ENCODE peak calls at places on chromosomes 6 and 20, in four cellular contexts. One of them, this sample, is unnamed. For H3K9me3 and H3F3A, the result is how much of the 10 kb centered on the place peaks cover.

GRCh38 chr6:119040229-119040628 is 38.2 kb downstream of the FAM184A start:
- DNase-seq in SK-N-SH: no peak
- DNase-seq in GM23248: no peak
- DNase-seq in neural progenitor cell: no peak
- DNase-seq in this sample: no peak

GRCh38 chr6:127026247-127026646 is 92.2 kb upstream of the RSPO3 start:
- DNase-seq in SK-N-SH: no peak
- DNase-seq in GM23248: peak
- DNase-seq in neural progenitor cell: no peak
- DNase-seq in this sample: peak

GRCh38 chr6:149990672-149991402 is 27.1 kb downstream of the ULBP1 start:
- DNase-seq in GM23248: peak
- DNase-seq in neural progenitor cell: peak
- DNase-seq in SK-N-SH: peak
- DNase-seq in this sample: no peak

GRCh38 chr20:53381568-53382262 is 211.9 kb downstream of the ZNF217 start:
- DNase-seq in neural progenitor cell: no peak
- DNase-seq in SK-N-SH: no peak
- DNase-seq in GM23248: no peak
- DNase-seq in this sample: no peak

GRCh38 chr6:14477559-14477958 is 360.0 kb downstream of the CD83 start:
- DNase-seq in GM23248: no peak
- DNase-seq in neural progenitor cell: no peak
- DNase-seq in SK-N-SH: no peak
- DNase-seq in this sample: no peak

GRCh38 chr6:135128268-135128914 is 52.7 kb upstream of the MYB start:
- DNase-seq in SK-N-SH: no peak
- DNase-seq in neural progenitor cell: no peak
- DNase-seq in GM23248: no peak
- DNase-seq in this sample: no peak

GRCh38 chr6:167485186-167485978 is 160.5 kb downstream of the TTLL2 start:
- DNase-seq in neural progenitor cell: no peak
- DNase-seq in GM23248: no peak
- DNase-seq in SK-N-SH: peak
- DNase-seq in this sample: no peak

GRCh38 chr6:27224729-27225128 is 22.8 kb upstream of the PRSS16 start:
- DNase-seq in SK-N-SH: no peak
- DNase-seq in neural progenitor cell: no peak
- DNase-seq in GM23248: no peak
- DNase-seq in this sample: no peak

GRCh38 chr20:58867211-58867610 is 14.7 kb downstream of the GNAS start:
- DNase-seq in GM23248: peak
- DNase-seq in neural progenitor cell: no peak
- DNase-seq in SK-N-SH: no peak
- DNase-seq in this sample: no peak

GRCh38 chr20:18506744-18507143 is 996 bp upstream of the SEC23B start:
- DNase-seq in SK-N-SH: no peak
- DNase-seq in GM23248: no peak
- DNase-seq in neural progenitor cell: no peak
- DNase-seq in this sample: peak

GRCh38 chr20:34069341-34070078 is 42.5 kb downstream of the EIF2S2 start:
- DNase-seq in neural progenitor cell: peak
- DNase-seq in SK-N-SH: peak
- DNase-seq in GM23248: peak
- DNase-seq in this sample: peak

GRCh38 chr6:131059486-131059885 is 3.6 kb downstream of the EPB41L2 start:
- DNase-seq in neural progenitor cell: no peak
- DNase-seq in GM23248: peak
- DNase-seq in SK-N-SH: no peak
- DNase-seq in this sample: no peak

GRCh38 chr6:35291491-35291890 is 6.1 kb upstream of the DEF6 start:
- DNase-seq in GM23248: no peak
- DNase-seq in SK-N-SH: no peak
- DNase-seq in neural progenitor cell: no peak
- DNase-seq in this sample: no peak

GRCh38 chr20:51388227-51388626 is 154.3 kb downstream of the NFATC2 start:
- DNase-seq in GM23248: peak
- DNase-seq in neural progenitor cell: no peak
- DNase-seq in SK-N-SH: no peak
- DNase-seq in this sample: peak

GRCh38 chr6:110537208-110538123 is 61.1 kb upstream of the SLC22A16 start:
- DNase-seq in SK-N-SH: no peak
- DNase-seq in neural progenitor cell: no peak
- DNase-seq in GM23248: peak
- DNase-seq in this sample: peak

GRCh38 chr6:147287869-147288271 is 83.7 kb downstream of the STXBP5 start:
- DNase-seq in neural progenitor cell: no peak
- DNase-seq in GM23248: peak
- DNase-seq in SK-N-SH: no peak
- DNase-seq in this sample: peak

GRCh38 chr6:168713839-168714238 is 272.9 kb downstream of the SMOC2 start:
- DNase-seq in SK-N-SH: peak
- DNase-seq in neural progenitor cell: no peak
- DNase-seq in GM23248: peak
- DNase-seq in this sample: peak

GRCh38 chr6:90268178-90268577 is 28.5 kb downstream of the BACH2 start:
- DNase-seq in neural progenitor cell: no peak
- DNase-seq in GM23248: no peak
- DNase-seq in SK-N-SH: no peak
- DNase-seq in this sample: no peak

GRCh38 chr6:6920984-6921313 is 186.8 kb upstream of the RREB1 start:
- DNase-seq in neural progenitor cell: peak
- DNase-seq in GM23248: no peak
- DNase-seq in SK-N-SH: no peak
- DNase-seq in this sample: no peak

GRCh38 chr6:126600258-126600916 is 260.5 kb downstream of the CENPW start:
- DNase-seq in neural progenitor cell: no peak
- DNase-seq in GM23248: no peak
- DNase-seq in SK-N-SH: no peak
- DNase-seq in this sample: no peak

GRCh38 chr6:25181923-25182322 is 97.3 kb upstream of the CARMIL1 start:
- DNase-seq in GM23248: peak
- DNase-seq in SK-N-SH: no peak
- DNase-seq in neural progenitor cell: no peak
- DNase-seq in this sample: peak

GRCh38 chr6:137451926-137452325 is 42.3 kb downstream of the OLIG3 start:
- DNase-seq in GM23248: peak
- DNase-seq in SK-N-SH: no peak
- DNase-seq in neural progenitor cell: no peak
- DNase-seq in this sample: no peak

GRCh38 chr6:78150425-78150824 is 497.6 kb downstream of the MEI4 start:
- DNase-seq in neural progenitor cell: no peak
- DNase-seq in SK-N-SH: no peak
- DNase-seq in GM23248: no peak
- DNase-seq in this sample: no peak

GRCh38 chr20:30612344-30612743 is 645.1 kb upstream of the DEFB115 start:
- DNase-seq in SK-N-SH: no peak
- DNase-seq in GM23248: no peak
- DNase-seq in neural progenitor cell: no peak
- DNase-seq in this sample: no peak

GRCh38 chr20:30606990-30607389 is 650.5 kb upstream of the DEFB115 start:
- DNase-seq in neural progenitor cell: no peak
- DNase-seq in GM23248: no peak
- DNase-seq in SK-N-SH: no peak
- DNase-seq in this sample: no peak

GRCh38 chr20:30610751-30611150 is 646.7 kb upstream of the DEFB115 start:
- DNase-seq in SK-N-SH: no peak
- DNase-seq in neural progenitor cell: no peak
- DNase-seq in GM23248: no peak
- DNase-seq in this sample: no peak

GRCh38 chr20:30610044-30610693 is 647.3 kb upstream of the DEFB115 start:
- DNase-seq in SK-N-SH: no peak
- DNase-seq in neural progenitor cell: no peak
- DNase-seq in GM23248: no peak
- DNase-seq in this sample: no peak

DNA sequence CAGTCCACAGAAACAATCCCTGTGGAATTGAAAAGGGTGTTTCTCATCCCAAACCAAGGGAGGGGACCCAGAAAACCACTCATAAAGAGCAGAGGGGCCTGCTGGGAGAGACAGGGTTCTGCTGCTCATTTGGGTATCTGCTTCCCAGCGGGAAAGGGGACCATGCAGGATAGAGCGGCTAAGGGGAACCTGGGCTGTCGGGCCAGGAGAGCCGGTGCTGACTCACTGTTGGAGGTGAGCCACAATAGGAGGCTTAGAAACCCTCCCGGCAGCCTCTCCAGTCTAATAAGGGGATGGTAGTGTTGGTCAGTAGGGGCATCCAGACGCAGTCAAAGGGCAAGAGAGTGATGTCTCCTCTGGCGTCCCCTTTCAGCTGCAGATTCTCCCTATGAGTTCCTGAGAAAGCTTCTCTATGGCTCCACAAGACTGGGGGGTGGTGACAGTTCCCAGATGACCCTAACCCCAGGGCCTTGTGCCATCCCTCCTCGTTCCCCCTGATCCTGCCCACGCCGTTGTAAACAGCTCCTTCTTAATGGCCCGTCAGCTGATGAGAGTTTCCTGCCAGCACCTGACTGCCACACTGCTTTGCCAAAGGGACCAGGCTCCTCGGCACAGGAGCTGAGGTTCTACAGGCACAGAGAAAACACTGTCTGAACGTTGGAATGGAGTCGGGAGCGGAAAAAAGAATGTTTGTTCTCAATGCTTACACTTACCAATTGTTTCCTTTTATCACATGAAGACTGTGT is 646.1 kb upstream of the DEFB115 start:
- DNase-seq in neural progenitor cell: no peak
- DNase-seq in SK-N-SH: no peak
- DNase-seq in GM23248: no peak
- DNase-seq in this sample: no peak
- H3K9me3 ChIP-seq in neural progenitor cell: under half
- H3K9me3 ChIP-seq in SK-N-SH: under half
- H3K9me3 ChIP-seq in GM23248: under half
- H3K9me3 ChIP-seq in this sample: under half

DNA sequence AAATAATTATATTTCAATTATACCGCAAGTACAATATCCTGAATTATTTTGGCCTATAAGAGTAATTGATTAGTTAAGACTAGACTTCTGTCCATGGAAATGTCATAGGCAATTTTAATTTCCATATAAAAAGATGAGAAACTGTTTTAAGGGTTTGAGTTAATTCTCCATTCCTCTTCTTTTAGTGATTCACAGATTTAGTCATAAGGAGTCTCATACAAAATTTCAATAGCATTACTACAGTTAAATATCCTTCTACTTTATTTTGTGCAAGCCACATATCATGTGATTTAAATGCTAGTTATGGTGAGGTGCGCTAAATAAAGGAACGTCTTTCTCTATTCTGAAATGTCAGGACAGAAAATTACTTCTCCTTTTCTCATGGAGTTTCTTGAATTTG is 49.9 kb upstream of the SUPT3H start:
- DNase-seq in SK-N-SH: no peak
- DNase-seq in neural progenitor cell: no peak
- DNase-seq in GM23248: peak
- DNase-seq in this sample: no peak
- H3F3A ChIP-seq in SK-N-SH: under half
- H3F3A ChIP-seq in neural progenitor cell: under half
- H3F3A ChIP-seq in GM23248: under half
- H3F3A ChIP-seq in this sample: under half

DNA sequence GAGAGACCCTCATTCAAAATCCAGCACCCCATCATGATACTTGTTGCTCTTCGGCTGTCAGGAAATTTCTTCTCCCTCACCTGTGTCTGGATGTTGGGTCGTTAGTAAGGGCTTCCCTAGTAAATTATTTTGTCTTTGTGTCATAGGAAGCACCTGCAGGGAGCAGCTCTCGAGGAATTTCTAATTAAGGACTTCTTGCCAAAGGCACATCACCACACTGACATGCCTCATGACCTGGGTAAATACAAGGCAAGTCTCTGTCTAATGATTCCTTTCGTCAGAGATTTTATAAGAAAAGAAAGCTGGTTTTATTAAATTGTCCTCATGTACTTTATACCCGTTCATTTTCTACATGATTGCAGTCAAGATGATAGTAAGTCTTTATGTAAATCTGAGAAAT is at the start of gene NOX3:
- DNase-seq in neural progenitor cell: peak
- DNase-seq in SK-N-SH: no peak
- DNase-seq in GM23248: no peak
- DNase-seq in this sample: no peak
- H3K4me2 ChIP-seq in neural progenitor cell: peak
- H3K4me2 ChIP-seq in SK-N-SH: no peak
- H3K4me2 ChIP-seq in GM23248: no peak
- H3K4me2 ChIP-seq in this sample: no peak

DNA sequence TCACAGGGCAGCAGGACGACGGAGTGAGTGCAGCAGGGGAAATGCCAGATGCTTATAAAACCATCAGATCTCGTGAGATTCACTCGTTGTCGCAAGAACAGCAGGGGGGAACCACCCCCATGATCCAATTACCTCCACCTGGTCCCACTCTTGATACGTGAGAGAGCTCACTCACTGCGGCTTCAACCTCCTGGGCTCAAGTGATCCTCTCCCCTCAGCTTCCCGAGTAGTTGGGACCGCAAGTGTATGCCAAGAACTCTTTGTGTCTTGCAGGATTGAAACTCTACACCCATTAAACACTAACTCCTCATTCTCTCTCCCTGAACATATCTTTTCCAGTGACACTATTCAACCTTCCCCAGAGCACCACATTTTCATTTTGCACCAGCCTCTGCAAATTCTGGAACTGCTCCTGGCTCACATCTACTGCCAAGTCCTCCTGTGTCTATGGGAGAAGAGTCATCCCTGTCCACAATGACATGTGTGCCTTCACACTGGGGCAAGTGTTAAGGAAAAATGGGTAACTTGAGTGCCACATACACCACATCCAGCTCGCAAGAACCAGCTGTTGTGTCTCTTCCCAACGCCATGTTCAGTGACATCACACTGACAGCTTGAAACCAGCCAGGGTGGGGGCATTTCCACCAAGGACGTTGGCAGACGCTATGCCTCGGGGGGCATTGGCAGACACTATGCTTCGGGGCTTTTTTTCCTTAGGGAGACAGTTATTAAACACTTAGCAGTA is 14.7 kb upstream of the TAF4 start:
- DNase-seq in neural progenitor cell: no peak
- DNase-seq in SK-N-SH: no peak
- DNase-seq in GM23248: no peak
- DNase-seq in this sample: no peak
- H3K9me3 ChIP-seq in neural progenitor cell: under half
- H3K9me3 ChIP-seq in SK-N-SH: under half
- H3K9me3 ChIP-seq in GM23248: under half
- H3K9me3 ChIP-seq in this sample: under half

GRCh38 chr6:10384333-10384718 is 30.5 kb downstream of the TFAP2A start:
- DNase-seq in SK-N-SH: no peak
- DNase-seq in neural progenitor cell: no peak
- DNase-seq in GM23248: no peak
- DNase-seq in this sample: no peak
- H3F3A ChIP-seq in SK-N-SH: under half
- H3F3A ChIP-seq in neural progenitor cell: half or more
- H3F3A ChIP-seq in GM23248: under half
- H3F3A ChIP-seq in this sample: under half

This sample was measured in PC-9.